ENCODE peak calls at places on chromosomes 13 and 19, in five cellular contexts. O is CD8-positive, alpha-beta T cell; B is PC-3; U is hepatocyte; Y is aorta. X is an unnamed sample.

GRCh38 chr13:48977973-48978372 is 2.3 kb downstream of the FNDC3A start:
- DNase-seq in Y (no peak), O (no peak), U (no peak), B (peak; percentile 13), X (peak; percentile 8)

GRCh38 chr13:70623260-70623659 is 515.0 kb upstream of the KLHL1 start:
- DNase-seq in U (peak; percentile 17), O (no peak), B (peak; percentile 56), Y (no peak), X (no peak)

GRCh38 chr19:32220951-32221350 is 124.5 kb upstream of the ZNF507 start:
- DNase-seq in O (no peak), Y (no peak), U (no peak), B (no peak), X (no peak)

GRCh38 chr19:51015691-51016267 is 3.7 kb downstream of the KLK10 start:
- DNase-seq in O (no peak), Y (no peak), U (no peak), B (no peak), X (no peak)

GRCh38 chr19:46718157-46718933 is 1.4 kb upstream of the PRKD2 start:
- DNase-seq in U (peak; percentile 50), B (no peak), Y (no peak), O (peak; percentile 23), X (no peak)

GRCh38 chr13:111066544-111066943 is 48.6 kb upstream of the ARHGEF7 start:
- DNase-seq in O (no peak), Y (no peak), U (no peak), B (no peak), X (no peak)

GRCh38 chr13:47639716-47640447 is 361.2 kb downstream of the SUCLA2 start:
- DNase-seq in U (no peak), Y (no peak), B (peak; percentile 2), O (no peak), X (no peak)

GRCh38 chr13:112898786-112899617 is 70.0 kb upstream of the MCF2L start:
- DNase-seq in U (no peak), B (no peak), O (no peak), Y (peak; percentile 53), X (no peak)

GRCh38 chr13:29801737-29802305 is 48.6 kb downstream of the UBL3 start:
- DNase-seq in U (no peak), O (no peak), B (no peak), Y (no peak), X (no peak)

GRCh38 chr19:48329167-48329891 is 4.0 kb downstream of the EMP3 start:
- DNase-seq in U (peak; percentile 73), Y (no peak), O (no peak), B (peak; percentile 34), X (peak; percentile 78)

DNA sequence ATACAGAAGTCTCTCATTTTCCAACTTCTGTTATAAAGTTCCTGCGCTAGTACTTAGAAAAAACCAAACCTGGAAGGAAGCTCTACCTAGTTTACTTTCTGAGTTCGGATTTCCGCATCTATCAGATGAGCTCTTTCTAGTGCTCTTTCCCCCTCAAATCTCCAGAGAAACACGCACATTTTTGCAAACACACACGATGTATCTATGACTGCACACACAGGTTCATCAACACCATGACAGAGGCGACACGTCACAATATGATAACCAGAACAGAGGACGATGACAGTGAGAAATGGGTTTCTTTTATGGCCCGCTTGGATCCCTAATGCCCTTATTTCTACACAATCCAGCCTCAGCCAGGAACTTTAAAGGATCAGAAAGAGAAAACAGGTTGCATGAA is 612 bp upstream of the LRRC63 start:
- DNase-seq in O (no peak), U (peak; percentile 10), Y (no peak), B (peak; percentile 8), X (no peak)
- H3K4me3 ChIP-seq in O (peak overlapping the region; percentile 73), U (peak overlapping the region; percentile 66), Y (peak overlapping the region; percentile 62), B (peak overlapping the region; percentile 89), X (peak overlapping the region; percentile 46)

GRCh38 chr19:19162495-19162894 is 7.6 kb downstream of the MEF2B start:
- DNase-seq in B (no peak), U (no peak), O (no peak), Y (no peak), X (no peak)

GRCh38 chr19:19160489-19161035 is 9.5 kb downstream of the MEF2B start:
- DNase-seq in B (no peak), Y (no peak), U (no peak), O (no peak), X (no peak)

GRCh38 chr19:19155495-19156219 is 14.4 kb downstream of the MEF2B start:
- DNase-seq in B (no peak), O (no peak), Y (no peak), U (no peak), X (no peak)

GRCh38 chr19:19157808-19158207 is 12.3 kb downstream of the MEF2B start:
- DNase-seq in B (no peak), U (no peak), Y (no peak), O (no peak), X (no peak)

DNA sequence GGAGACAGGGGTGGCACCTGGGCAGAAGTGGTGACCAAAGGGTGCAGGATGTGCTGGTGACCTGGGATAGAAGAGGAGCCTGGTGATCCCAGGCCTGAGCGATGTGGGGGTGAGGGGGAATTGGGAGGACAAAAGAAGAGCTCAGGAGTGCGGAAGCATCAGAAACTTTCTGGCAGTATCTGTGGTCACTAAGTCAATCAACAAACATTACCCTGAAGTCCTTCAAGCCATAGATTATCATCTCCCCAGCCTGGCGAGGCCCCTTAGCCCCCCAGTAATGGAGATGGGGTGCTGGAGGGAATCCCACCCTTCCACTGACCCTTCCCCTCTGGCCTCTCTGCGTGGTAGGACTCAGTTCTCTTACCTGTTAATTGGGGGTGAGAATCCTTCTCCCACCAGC is 10.5 kb downstream of the MEF2B start:
- DNase-seq in Y (no peak), U (no peak), O (no peak), B (no peak), X (no peak)
- H3K4me1 ChIP-seq in Y (no peaks in the 10 kb centered on the region), U (no peaks in the 10 kb centered on the region), O (no peaks in the 10 kb centered on the region), B (no peaks in the 10 kb centered on the region), X (no peaks in the 10 kb centered on the region)

GRCh38 chr19:33376931-33377557 is 3.5 kb downstream of the CEBPG start:
- DNase-seq in Y (no peak), O (no peak), U (peak; percentile 62), B (peak; percentile 59), X (peak; percentile 89)
- H3K4me3 ChIP-seq in Y (no peak overlapping the region), O (no peak overlapping the region), U (no peak overlapping the region), B (peak overlapping the region; percentile 54), X (peak overlapping the region; percentile 5)

GRCh38 chr19:40607311-40607871 is 6.2 kb downstream of the LTBP4 start:
- DNase-seq in U (no peak), Y (peak; percentile 65), B (no peak), O (no peak), X (no peak)

GRCh38 chr19:40603071-40603718 is 2.0 kb downstream of the LTBP4 start:
- DNase-seq in B (peak; percentile 31), O (no peak), U (peak; percentile 73), Y (no peak), X (peak; percentile 45)

GRCh38 chr19:40605201-40605971 is 4.2 kb downstream of the LTBP4 start:
- DNase-seq in U (peak; percentile 84), Y (peak; percentile 87), O (peak; percentile 61), B (peak; percentile 83), X (peak; percentile 95)

GRCh38 chr19:40603719-40604646 is 2.8 kb downstream of the LTBP4 start:
- DNase-seq in O (peak; percentile 95), B (peak; percentile 97), Y (peak; percentile 99), U (peak; percentile 99), X (peak; percentile 97)

GRCh38 chr19:40604647-40605200 is 3.6 kb downstream of the LTBP4 start:
- DNase-seq in Y (no peak), B (peak; percentile 42), U (peak; percentile 47), O (no peak), X (peak; percentile 41)
- H3K4me1 ChIP-seq in Y (no peaks in the 10 kb centered on the region), B (peaks cover 31% of the 10 kb centered on the region), U (peaks cover 52% of the 10 kb centered on the region), O (peaks cover 69% of the 10 kb centered on the region), X (peaks cover 56% of the 10 kb centered on the region)

X was measured in mammary epithelial cell.